ENCODE peak calls at places on chromosomes 3 and 15, in seven cellular contexts. S is CD4-positive, alpha-beta T cell; A is BE2C; D is stimulated activated CD8-positive, alpha-beta memory T cell treated with anti-CD3 and anti-CD28 coated beads, Interleukin-12 subunit alpha, Interleukin-12 subunit beta, amount 100 ng/mL, for 4 hours; R is psoas muscle; U is choroid plexus epithelial cell; Z is activated naive CD4-positive, alpha-beta T cell treated with anti-CD3 and anti-CD28 coated beads, Interleukin-2, amount 10 ng/mL, durations not matched to agents 7 days and 5 days. K is an unnamed sample.

GRCh38 chr3:170632780-170633179 is 46.9 kb upstream of the SLC7A14 start:
- DNase-seq in S (no peak), A (no peak), D (no peak), R (no peak), U (no peak), Z (no peak), K (no peak)

GRCh38 chr3:117666827-117667226 is 957.2 kb downstream of the TUSC7 start:
- DNase-seq in S (no peak), A (no peak), D (no peak), R (no peak), U (no peak), Z (no peak), K (no peak)

GRCh38 chr15:60620707-60621106 is 141.8 kb upstream of the ICE2 start:
- DNase-seq in S (no peak), A (no peak), D (no peak), R (peak), U (no peak), Z (no peak), K (no peak)

GRCh38 chr3:78791745-78792144 is 976.1 kb downstream of the ROBO1 start:
- DNase-seq in S (no peak), A (peak), D (no peak), R (no peak), U (no peak), Z (no peak), K (no peak)

GRCh38 chr3:49903451-49904424 is at the start of gene MST1R:
- DNase-seq in S (peak), A (no peak), D (peak), R (peak), U (peak), Z (peak), K (peak)

GRCh38 chr15:81133782-81134461 is at the start of gene CFAP161:
- DNase-seq in S (no peak), A (peak), D (no peak), R (peak), U (peak), Z (peak), K (no peak)

GRCh38 chr3:32424581-32425250 is 33.1 kb downstream of the CMTM7 start:
- DNase-seq in S (no peak), A (no peak), D (no peak), R (no peak), U (no peak), Z (no peak), K (no peak)

GRCh38 chr15:45121706-45122417 is 7.7 kb downstream of the DUOXA2 start:
- DNase-seq in S (no peak), A (no peak), D (no peak), R (no peak), U (peak), Z (no peak), K (no peak)

GRCh38 chr15:57551717-57552677 is 39.7 kb upstream of the MYZAP start:
- DNase-seq in S (no peak), A (no peak), D (no peak), R (no peak), U (peak), Z (no peak), K (no peak)

GRCh38 chr3:157248590-157249425 is 88.9 kb upstream of the CCNL1 start:
- DNase-seq in S (no peak), A (no peak), D (no peak), R (no peak), U (peak), Z (no peak), K (no peak)

GRCh38 chr3:14492948-14493881 is 46.9 kb downstream of the GRIP2 start:
- DNase-seq in S (no peak), A (no peak), D (no peak), R (no peak), U (no peak), Z (no peak), K (no peak)

GRCh38 chr3:43426388-43426787 is 140.0 kb downstream of the SNRK start:
- DNase-seq in S (no peak), A (peak), D (no peak), R (peak), U (no peak), Z (no peak), K (no peak)

K was measured in memory B cell.